ENCODE peak calls at places on chromosomes 6 and 20, in nine cellular contexts. One of them, this sample, is unnamed.

GRCh38 chr6:74091133-74091793 is 395.3 kb downstream of the CD109 start:
- DNase-seq in Calu3: peak
- DNase-seq in hepatocyte: peak
- DNase-seq in foreskin fibroblast: peak
- DNase-seq in IMR-90: peak
- DNase-seq in K562: peak
- DNase-seq in fibroblast of the aortic adventitia: peak
- DNase-seq in cardiac muscle cell: peak
- DNase-seq in epithelial cell of esophagus: peak
- DNase-seq in this sample: peak

GRCh38 chr6:105164418-105164817 is 15.4 kb downstream of the POPDC3 start:
- DNase-seq in cardiac muscle cell: peak
- DNase-seq in foreskin fibroblast: peak
- DNase-seq in IMR-90: peak
- DNase-seq in K562: no peak
- DNase-seq in Calu3: no peak
- DNase-seq in fibroblast of the aortic adventitia: peak
- DNase-seq in epithelial cell of esophagus: peak
- DNase-seq in hepatocyte: no peak
- DNase-seq in this sample: peak

GRCh38 chr6:159056432-159056831 is 11.6 kb upstream of the TAGAP start:
- DNase-seq in epithelial cell of esophagus: no peak
- DNase-seq in fibroblast of the aortic adventitia: no peak
- DNase-seq in IMR-90: no peak
- DNase-seq in Calu3: no peak
- DNase-seq in cardiac muscle cell: no peak
- DNase-seq in foreskin fibroblast: no peak
- DNase-seq in hepatocyte: no peak
- DNase-seq in K562: no peak
- DNase-seq in this sample: no peak

GRCh38 chr20:51457281-51457932 is 85.1 kb downstream of the NFATC2 start:
- DNase-seq in epithelial cell of esophagus: peak
- DNase-seq in fibroblast of the aortic adventitia: peak
- DNase-seq in cardiac muscle cell: no peak
- DNase-seq in Calu3: peak
- DNase-seq in IMR-90: peak
- DNase-seq in hepatocyte: peak
- DNase-seq in foreskin fibroblast: peak
- DNase-seq in K562: no peak
- DNase-seq in this sample: peak

GRCh38 chr6:138509371-138509770 is 10.1 kb upstream of the NHSL1 start:
- DNase-seq in hepatocyte: peak
- DNase-seq in foreskin fibroblast: peak
- DNase-seq in cardiac muscle cell: peak
- DNase-seq in epithelial cell of esophagus: peak
- DNase-seq in K562: peak
- DNase-seq in IMR-90: peak
- DNase-seq in fibroblast of the aortic adventitia: peak
- DNase-seq in Calu3: peak
- DNase-seq in this sample: peak

GRCh38 chr20:43440531-43440930 is 17.2 kb upstream of the SRSF6 start:
- DNase-seq in epithelial cell of esophagus: no peak
- DNase-seq in fibroblast of the aortic adventitia: no peak
- DNase-seq in foreskin fibroblast: no peak
- DNase-seq in Calu3: no peak
- DNase-seq in IMR-90: no peak
- DNase-seq in cardiac muscle cell: no peak
- DNase-seq in K562: no peak
- DNase-seq in hepatocyte: no peak
- DNase-seq in this sample: no peak

GRCh38 chr20:7665311-7665863 is 274.9 kb downstream of the HAO1 start:
- DNase-seq in hepatocyte: no peak
- DNase-seq in Calu3: no peak
- DNase-seq in K562: no peak
- DNase-seq in epithelial cell of esophagus: no peak
- DNase-seq in cardiac muscle cell: no peak
- DNase-seq in fibroblast of the aortic adventitia: peak
- DNase-seq in foreskin fibroblast: no peak
- DNase-seq in IMR-90: no peak
- DNase-seq in this sample: no peak

GRCh38 chr6:41700577-41701347 is 34.6 kb downstream of the TFEB start:
- DNase-seq in IMR-90: no peak
- DNase-seq in Calu3: no peak
- DNase-seq in cardiac muscle cell: no peak
- DNase-seq in foreskin fibroblast: no peak
- DNase-seq in epithelial cell of esophagus: no peak
- DNase-seq in K562: no peak
- DNase-seq in hepatocyte: no peak
- DNase-seq in fibroblast of the aortic adventitia: no peak
- DNase-seq in this sample: no peak

GRCh38 chr20:3158968-3159431 is 665 bp downstream of the FASTKD5 start:
- DNase-seq in IMR-90: peak
- DNase-seq in K562: peak
- DNase-seq in Calu3: no peak
- DNase-seq in hepatocyte: no peak
- DNase-seq in cardiac muscle cell: peak
- DNase-seq in foreskin fibroblast: no peak
- DNase-seq in epithelial cell of esophagus: peak
- DNase-seq in fibroblast of the aortic adventitia: no peak
- DNase-seq in this sample: peak

GRCh38 chr6:106501836-106502447 is 127.4 kb downstream of the RTN4IP1 start:
- DNase-seq in foreskin fibroblast: no peak
- DNase-seq in cardiac muscle cell: no peak
- DNase-seq in K562: no peak
- DNase-seq in Calu3: no peak
- DNase-seq in IMR-90: no peak
- DNase-seq in epithelial cell of esophagus: peak
- DNase-seq in hepatocyte: no peak
- DNase-seq in fibroblast of the aortic adventitia: no peak
- DNase-seq in this sample: peak

GRCh38 chr6:27280064-27280539 is 32.0 kb downstream of the POM121L2 start:
- DNase-seq in cardiac muscle cell: peak
- DNase-seq in epithelial cell of esophagus: peak
- DNase-seq in Calu3: peak
- DNase-seq in IMR-90: peak
- DNase-seq in fibroblast of the aortic adventitia: peak
- DNase-seq in K562: peak
- DNase-seq in hepatocyte: peak
- DNase-seq in foreskin fibroblast: peak
- DNase-seq in this sample: peak

GRCh38 chr6:146913842-146914562 is 290.2 kb upstream of the STXBP5 start:
- DNase-seq in K562: peak
- DNase-seq in IMR-90: peak
- DNase-seq in epithelial cell of esophagus: peak
- DNase-seq in foreskin fibroblast: peak
- DNase-seq in cardiac muscle cell: peak
- DNase-seq in fibroblast of the aortic adventitia: peak
- DNase-seq in hepatocyte: peak
- DNase-seq in Calu3: peak
- DNase-seq in this sample: peak

DNA sequence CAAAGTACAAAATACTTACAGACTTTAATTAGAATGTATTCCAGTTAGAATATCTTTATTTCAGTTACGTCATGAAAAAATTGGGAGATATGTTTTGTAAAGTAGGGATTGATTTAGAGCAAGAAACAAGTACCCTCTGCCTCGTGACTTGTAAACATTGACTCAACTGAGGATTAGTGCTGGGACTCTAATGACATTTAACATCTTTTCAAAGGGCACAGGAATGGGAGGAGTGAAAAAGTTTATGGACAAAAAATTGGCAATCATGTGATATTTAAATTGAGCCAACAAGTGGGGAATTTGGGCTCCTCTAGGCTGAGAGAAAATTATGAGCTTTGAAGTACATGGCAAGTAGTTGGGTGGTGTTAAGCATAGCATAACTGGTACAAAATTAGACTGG is 25.3 kb downstream of the NKX2-4 start:
- DNase-seq in IMR-90: no peak
- DNase-seq in foreskin fibroblast: no peak
- DNase-seq in epithelial cell of esophagus: no peak
- DNase-seq in Calu3: no peak
- DNase-seq in K562: no peak
- DNase-seq in cardiac muscle cell: no peak
- DNase-seq in hepatocyte: no peak
- DNase-seq in fibroblast of the aortic adventitia: no peak
- DNase-seq in this sample: no peak
- TF ChIP-seq CTCF in IMR-90: no peak
- TF ChIP-seq CTCF in foreskin fibroblast: no peak
- TF ChIP-seq CTCF in epithelial cell of esophagus: no peak
- TF ChIP-seq CTCF in Calu3: no peak
- TF ChIP-seq CTCF in K562: no peak
- TF ChIP-seq CTCF in cardiac muscle cell: no peak
- TF ChIP-seq CTCF in hepatocyte: no peak
- TF ChIP-seq CTCF in fibroblast of the aortic adventitia: no peak
- TF ChIP-seq CTCF in this sample: no peak

DNA sequence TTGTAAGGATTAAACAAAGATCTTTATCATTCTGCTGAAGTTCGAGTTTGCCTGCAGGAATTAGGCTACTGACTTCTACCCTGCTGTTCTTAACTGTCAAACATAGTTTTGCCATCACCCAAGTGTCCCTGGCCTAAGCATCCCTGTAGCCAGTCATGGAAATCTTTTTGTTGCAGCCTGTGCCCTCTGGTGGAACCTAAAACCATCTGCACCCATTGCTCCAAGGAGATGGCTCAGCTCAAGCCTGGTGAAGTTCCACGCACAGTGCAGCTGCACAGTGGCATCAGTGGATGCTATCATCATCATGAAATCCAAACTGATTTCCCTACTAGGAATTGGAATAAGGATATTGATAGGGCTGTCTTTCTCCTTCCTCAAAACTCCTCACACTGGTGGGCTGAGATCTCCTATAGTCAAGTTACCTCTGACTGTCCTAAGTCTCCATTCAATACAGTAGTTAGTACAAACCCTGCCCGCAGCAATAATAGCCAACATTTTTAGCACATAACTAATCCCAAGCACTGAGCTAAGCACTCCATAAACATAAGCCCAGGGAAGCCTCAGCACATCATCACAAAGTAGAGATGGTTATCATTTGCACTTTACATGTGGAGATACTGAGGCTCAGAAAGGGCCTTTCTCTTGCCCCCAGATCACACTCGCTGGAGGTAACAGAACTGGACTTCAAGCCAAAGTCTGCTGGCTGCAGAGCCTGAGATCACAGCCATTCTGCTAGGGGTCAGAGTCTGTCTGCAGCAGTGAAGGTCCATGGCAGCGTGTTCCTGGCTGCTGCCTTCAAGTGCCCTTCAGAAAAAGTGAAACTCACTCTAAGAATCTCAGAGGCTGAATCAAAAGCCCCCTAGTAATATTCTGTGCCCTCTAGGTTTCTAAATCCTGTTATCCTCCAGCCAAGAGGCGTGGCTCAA is 77.2 kb upstream of the MC3R start:
- DNase-seq in cardiac muscle cell: no peak
- DNase-seq in fibroblast of the aortic adventitia: no peak
- DNase-seq in epithelial cell of esophagus: peak
- DNase-seq in Calu3: no peak
- DNase-seq in foreskin fibroblast: no peak
- DNase-seq in IMR-90: no peak
- DNase-seq in hepatocyte: peak
- DNase-seq in K562: no peak
- DNase-seq in this sample: peak
- TF ChIP-seq CTCF in cardiac muscle cell: no peak
- TF ChIP-seq CTCF in fibroblast of the aortic adventitia: no peak
- TF ChIP-seq CTCF in epithelial cell of esophagus: peak
- TF ChIP-seq CTCF in Calu3: no peak
- TF ChIP-seq CTCF in foreskin fibroblast: no peak
- TF ChIP-seq CTCF in IMR-90: no peak
- TF ChIP-seq CTCF in hepatocyte: peak
- TF ChIP-seq CTCF in K562: peak
- TF ChIP-seq CTCF in this sample: peak

GRCh38 chr6:53513519-53513966 is 31.4 kb downstream of the GCLC start:
- DNase-seq in fibroblast of the aortic adventitia: no peak
- DNase-seq in IMR-90: no peak
- DNase-seq in cardiac muscle cell: no peak
- DNase-seq in foreskin fibroblast: no peak
- DNase-seq in hepatocyte: peak
- DNase-seq in K562: no peak
- DNase-seq in Calu3: no peak
- DNase-seq in epithelial cell of esophagus: no peak
- DNase-seq in this sample: no peak
- TF ChIP-seq CTCF in fibroblast of the aortic adventitia: no peak
- TF ChIP-seq CTCF in IMR-90: peak
- TF ChIP-seq CTCF in cardiac muscle cell: no peak
- TF ChIP-seq CTCF in foreskin fibroblast: no peak
- TF ChIP-seq CTCF in hepatocyte: peak
- TF ChIP-seq CTCF in K562: peak
- TF ChIP-seq CTCF in Calu3: no peak
- TF ChIP-seq CTCF in epithelial cell of esophagus: no peak
- TF ChIP-seq CTCF in this sample: no peak

GRCh38 chr20:32159766-32160221 is 47.7 kb downstream of the PLAGL2 start:
- DNase-seq in fibroblast of the aortic adventitia: no peak
- DNase-seq in hepatocyte: no peak
- DNase-seq in foreskin fibroblast: no peak
- DNase-seq in epithelial cell of esophagus: no peak
- DNase-seq in cardiac muscle cell: no peak
- DNase-seq in IMR-90: no peak
- DNase-seq in Calu3: no peak
- DNase-seq in K562: peak
- DNase-seq in this sample: no peak

GRCh38 chr20:32158351-32158750 is 48.8 kb downstream of the TM9SF4 start:
- DNase-seq in hepatocyte: no peak
- DNase-seq in cardiac muscle cell: no peak
- DNase-seq in IMR-90: no peak
- DNase-seq in Calu3: no peak
- DNase-seq in K562: no peak
- DNase-seq in epithelial cell of esophagus: no peak
- DNase-seq in foreskin fibroblast: no peak
- DNase-seq in fibroblast of the aortic adventitia: no peak
- DNase-seq in this sample: no peak

GRCh38 chr20:32155017-32155965 is 45.8 kb downstream of the TM9SF4 start:
- DNase-seq in K562: peak
- DNase-seq in IMR-90: peak
- DNase-seq in foreskin fibroblast: peak
- DNase-seq in epithelial cell of esophagus: peak
- DNase-seq in cardiac muscle cell: peak
- DNase-seq in hepatocyte: peak
- DNase-seq in Calu3: peak
- DNase-seq in fibroblast of the aortic adventitia: peak
- DNase-seq in this sample: peak

GRCh38 chr20:32158943-32159660 is 48.4 kb downstream of the PLAGL2 start:
- DNase-seq in foreskin fibroblast: no peak
- DNase-seq in IMR-90: no peak
- DNase-seq in epithelial cell of esophagus: no peak
- DNase-seq in fibroblast of the aortic adventitia: no peak
- DNase-seq in cardiac muscle cell: no peak
- DNase-seq in hepatocyte: no peak
- DNase-seq in Calu3: no peak
- DNase-seq in K562: no peak
- DNase-seq in this sample: no peak

DNA sequence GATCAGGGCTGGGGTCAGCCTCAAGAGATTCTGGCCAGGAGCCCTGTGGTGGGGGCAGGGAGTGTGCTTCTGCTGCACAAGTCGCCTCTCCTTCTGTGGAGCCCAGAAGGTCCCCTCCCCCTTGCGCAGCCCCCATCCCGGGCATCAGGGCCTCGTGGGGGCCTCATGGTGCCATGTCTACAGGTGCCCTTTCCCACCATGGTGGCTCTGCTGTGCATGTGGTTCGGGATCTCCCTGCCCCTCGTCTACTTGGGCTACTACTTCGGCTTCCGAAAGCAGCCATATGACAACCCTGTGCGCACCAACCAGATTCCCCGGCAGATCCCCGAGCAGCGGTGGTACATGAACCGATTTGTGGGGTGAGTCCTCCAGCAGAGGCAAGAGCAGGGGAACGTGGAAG is 48.1 kb downstream of the TM9SF4 start:
- DNase-seq in epithelial cell of esophagus: no peak
- DNase-seq in Calu3: no peak
- DNase-seq in hepatocyte: no peak
- DNase-seq in K562: no peak
- DNase-seq in foreskin fibroblast: no peak
- DNase-seq in IMR-90: no peak
- DNase-seq in cardiac muscle cell: no peak
- DNase-seq in fibroblast of the aortic adventitia: no peak
- DNase-seq in this sample: no peak
- TF ChIP-seq CTCF in epithelial cell of esophagus: no peak
- TF ChIP-seq CTCF in Calu3: no peak
- TF ChIP-seq CTCF in hepatocyte: no peak
- TF ChIP-seq CTCF in K562: no peak
- TF ChIP-seq CTCF in foreskin fibroblast: no peak
- TF ChIP-seq CTCF in IMR-90: no peak
- TF ChIP-seq CTCF in cardiac muscle cell: no peak
- TF ChIP-seq CTCF in fibroblast of the aortic adventitia: no peak
- TF ChIP-seq CTCF in this sample: no peak